ENCODE peak calls at places on chromosome 11, in six cellular contexts. D is WERI-Rb-1, C is nephron progenitor cell, X is upper lobe of left lung, S is GM13977, T is neural progenitor cell. U is an unnamed sample.

GRCh38 chr11:31680770-31681169 is 130.4 kb downstream of the PAX6 start:
- DNase-seq in D (no peak), C (no peak), X (no peak), S (no peak), T (no peak), U (no peak)

GRCh38 chr11:30821438-30821965 is 235.3 kb upstream of the MPPED2 start:
- DNase-seq in D (no peak), C (no peak), X (no peak), S (no peak), T (no peak), U (no peak)

GRCh38 chr11:26623076-26623666 is 51.1 kb upstream of the MUC15 start:
- DNase-seq in D (no peak), C (no peak), X (no peak), S (no peak), T (no peak), U (peak)

GRCh38 chr11:134052988-134053945 is 15.6 kb upstream of the JAM3 start:
- DNase-seq in D (peak), C (no peak), X (no peak), S (no peak), T (no peak), U (no peak)

GRCh38 chr11:72970557-72971118 is 156.4 kb downstream of the ATG16L2 start:
- DNase-seq in D (no peak), C (no peak), X (no peak), S (no peak), T (no peak), U (no peak)

GRCh38 chr11:70029831-70030811 is 48.0 kb upstream of the ANO1 start:
- DNase-seq in D (no peak), C (no peak), X (no peak), S (no peak), T (peak), U (no peak)

GRCh38 chr11:102047305-102047924 is at the start of gene CFAP300:
- DNase-seq in D (peak), C (peak), X (peak), S (peak), T (peak), U (peak)

GRCh38 chr11:74680703-74681531 is 50.3 kb downstream of the CHRDL2 start:
- DNase-seq in D (no peak), C (no peak), X (no peak), S (no peak), T (no peak), U (no peak)

GRCh38 chr11:114229062-114229450 is 67.1 kb upstream of the NNMT start:
- DNase-seq in D (peak), C (no peak), X (no peak), S (no peak), T (no peak), U (no peak)

GRCh38 chr11:131609317-131609716 is 238.9 kb downstream of the NTM start:
- DNase-seq in D (no peak), C (no peak), X (no peak), S (no peak), T (no peak), U (no peak)

GRCh38 chr11:122162095-122162494 is 46.1 kb upstream of the BLID start:
- DNase-seq in D (no peak), C (no peak), X (no peak), S (no peak), T (no peak), U (no peak)

GRCh38 chr11:34680918-34681554 is 60.1 kb downstream of the EHF start:
- DNase-seq in D (no peak), C (no peak), X (no peak), S (no peak), T (no peak), U (no peak)

GRCh38 chr11:29518389-29519174 is 498.2 kb downstream of the KCNA4 start:
- DNase-seq in D (peak), C (no peak), X (no peak), S (no peak), T (peak), U (no peak)
- TF ChIP-seq CTCF in D (peak), C (peak), X (no peak), S (peak), T (peak), U (no peak)

GRCh38 chr11:127610787-127611186 is 610.2 kb upstream of the KIRREL3 start:
- DNase-seq in D (no peak), C (no peak), X (no peak), S (no peak), T (no peak), U (no peak)

GRCh38 chr11:127612602-127613001 is 612.0 kb upstream of the KIRREL3 start:
- DNase-seq in D (no peak), C (no peak), X (no peak), S (no peak), T (no peak), U (no peak)

DNA sequence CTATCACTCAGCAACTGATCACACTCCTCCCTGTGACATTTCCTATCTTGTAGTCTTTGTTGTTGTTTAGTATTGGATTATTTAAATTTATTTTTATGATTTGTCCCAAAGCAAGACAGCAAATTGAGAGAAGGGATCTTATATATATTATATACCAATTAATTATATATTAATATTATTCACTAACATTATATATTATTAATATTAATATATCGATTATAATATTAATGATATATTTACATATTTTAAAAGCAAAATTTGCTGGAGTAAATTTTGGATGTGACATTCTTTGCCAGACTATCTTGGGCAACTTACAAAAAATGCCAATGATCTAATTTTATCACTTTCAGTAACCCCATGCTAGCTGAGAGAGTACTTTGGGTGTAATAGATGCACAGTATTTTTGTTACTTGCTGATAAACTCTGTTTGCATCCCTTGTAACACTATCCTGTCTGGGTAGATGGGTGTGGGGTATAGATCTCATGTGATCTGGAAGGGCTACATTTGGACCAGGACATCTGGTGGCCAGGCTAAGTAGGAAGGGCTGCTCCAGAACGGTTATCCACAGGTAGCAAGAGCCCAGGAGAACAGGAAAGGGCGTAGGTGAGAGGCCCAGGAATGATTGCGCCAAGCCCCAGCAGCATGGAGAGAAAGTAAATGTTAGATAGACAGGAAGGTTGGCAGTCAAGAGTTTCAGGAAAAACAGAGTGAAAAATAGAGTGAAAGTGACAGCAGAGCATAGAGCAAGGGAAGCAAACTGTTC is 608.6 kb upstream of the KIRREL3 start:
- DNase-seq in D (peak), C (no peak), X (no peak), S (no peak), T (peak), U (no peak)
- TF ChIP-seq CTCF in D (peak), C (no peak), X (no peak), S (no peak), T (peak), U (no peak)

GRCh38 chr11:29272019-29272654 is 744.7 kb downstream of the KCNA4 start:
- DNase-seq in D (no peak), C (no peak), X (no peak), S (no peak), T (no peak), U (no peak)
- TF ChIP-seq CTCF in D (peak), C (peak), X (no peak), S (no peak), T (peak), U (no peak)

DNA sequence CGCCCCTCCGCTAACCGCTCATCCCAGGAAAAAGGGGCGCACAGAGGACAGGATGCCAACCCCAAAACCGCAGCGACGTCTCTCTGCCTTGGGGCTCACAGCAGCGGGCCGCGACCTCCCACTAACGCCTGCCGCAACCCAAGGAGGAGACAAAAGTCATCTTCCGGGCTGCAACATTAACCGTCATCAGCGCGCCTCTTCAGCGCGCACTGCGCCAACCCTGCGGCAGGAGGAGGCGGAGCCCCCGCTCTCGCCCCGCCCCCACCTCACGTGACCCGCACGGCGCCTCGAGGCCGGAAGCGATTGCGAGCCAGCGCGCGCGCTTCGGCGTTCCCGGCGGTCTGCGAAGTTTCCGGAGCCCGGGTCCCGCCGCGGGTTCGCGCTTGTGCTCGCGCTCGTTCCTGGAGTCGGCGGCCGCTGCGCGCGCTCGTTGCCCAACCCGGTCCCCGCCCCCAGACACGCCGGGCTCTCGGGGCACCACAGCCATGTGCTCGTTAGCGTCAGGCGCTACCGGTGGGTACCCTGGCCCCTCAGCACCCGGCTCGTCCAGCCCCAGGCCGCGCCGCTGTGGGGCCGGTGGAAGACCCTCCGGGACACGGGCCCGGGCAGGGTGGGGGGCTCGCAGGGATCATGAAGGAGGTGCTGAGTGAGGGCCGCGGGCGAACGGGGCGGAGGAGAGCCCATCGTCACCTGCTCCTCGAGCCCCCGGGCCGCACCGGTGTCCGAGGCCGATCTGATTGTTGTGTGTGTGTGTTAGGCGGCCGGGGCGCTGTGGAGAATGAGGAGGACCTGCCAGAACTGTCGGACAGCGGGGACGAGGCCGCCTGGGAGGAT is at the start of gene PRMT3:
- DNase-seq in D (peak), C (peak), X (peak), S (peak), T (peak), U (peak)
- TF ChIP-seq CTCF in D (no peak), C (peak), X (peak), S (no peak), T (no peak), U (no peak)

GRCh38 chr11:64868904-64869570 is 9.4 kb downstream of the EHD1 start:
- DNase-seq in D (no peak), C (no peak), X (peak), S (no peak), T (no peak), U (peak)

GRCh38 chr11:64870176-64870892 is 8.1 kb downstream of the EHD1 start:
- DNase-seq in D (no peak), C (no peak), X (peak), S (peak), T (peak), U (peak)

GRCh38 chr11:64867748-64868462 is 10.5 kb downstream of the EHD1 start:
- DNase-seq in D (no peak), C (no peak), X (no peak), S (no peak), T (no peak), U (no peak)

GRCh38 chr11:64870893-64871849 is 7.2 kb downstream of the EHD1 start:
- DNase-seq in D (no peak), C (no peak), X (no peak), S (no peak), T (no peak), U (peak)

DNA sequence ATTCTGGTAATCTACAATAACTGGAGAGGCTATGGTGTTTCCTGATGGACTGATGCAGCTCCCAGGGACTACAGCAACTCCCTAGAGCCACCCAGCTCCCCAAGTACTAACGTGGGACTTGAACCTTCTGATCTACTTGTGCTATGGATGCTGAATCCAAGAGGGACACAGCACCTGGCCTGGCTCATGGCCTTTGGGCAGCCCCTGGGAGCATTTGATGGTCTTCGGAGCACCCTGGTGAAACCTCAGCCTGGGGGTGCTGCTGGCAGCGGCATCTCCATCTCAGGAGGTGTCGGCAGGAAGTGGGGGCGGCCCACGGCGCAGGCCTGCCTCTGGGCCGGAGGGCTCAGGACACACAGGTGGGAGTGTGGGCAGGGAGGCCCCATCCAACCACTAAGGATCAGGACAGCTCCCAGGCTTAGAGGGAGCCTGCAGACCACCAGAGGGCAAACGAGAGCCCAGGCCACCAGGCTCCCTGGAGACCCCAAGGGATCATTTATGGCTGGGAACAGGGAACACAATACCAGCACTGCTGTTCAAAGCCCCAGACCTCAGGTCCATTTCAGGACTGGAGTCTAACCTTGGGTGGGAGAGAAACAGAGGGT is 8.7 kb downstream of the EHD1 start:
- DNase-seq in D (no peak), C (peak), X (no peak), S (no peak), T (peak), U (no peak)
- TF ChIP-seq CTCF in D (peak), C (peak), X (peak), S (peak), T (peak), U (peak)

GRCh38 chr11:83285771-83286528 is at the start of gene CCDC90B:
- DNase-seq in D (peak), C (peak), X (peak), S (peak), T (peak), U (peak)
- TF ChIP-seq CTCF in D (peak), C (no peak), X (peak), S (peak), T (peak), U (peak)

GRCh38 chr11:97943493-97943892 is 1077.3 kb upstream of the CNTN5 start:
- DNase-seq in D (peak), C (no peak), X (no peak), S (no peak), T (no peak), U (no peak)
- TF ChIP-seq CTCF in D (no peak), C (no peak), X (no peak), S (no peak), T (peak), U (no peak)

DNA sequence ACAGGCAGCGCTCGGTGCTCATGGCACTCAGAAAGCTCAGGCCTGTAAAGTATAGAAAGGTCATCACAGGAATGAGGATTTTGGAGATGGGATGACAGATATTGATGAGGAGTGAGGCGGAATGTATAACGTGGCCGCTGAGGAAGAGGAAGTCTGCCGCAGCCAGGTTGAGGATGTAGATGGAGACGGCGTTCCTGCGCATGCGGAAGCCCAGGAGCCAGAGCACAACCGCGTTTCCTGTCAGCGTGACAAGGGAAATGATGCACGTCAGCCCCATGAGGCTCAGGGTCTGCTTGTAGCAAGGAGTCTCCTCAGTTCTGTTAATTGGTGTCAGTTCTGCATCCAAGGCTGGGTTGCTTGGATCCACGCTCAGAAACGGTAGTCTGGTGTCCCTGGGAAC is 33.1 kb upstream of the MRGPRX1 start:
- DNase-seq in D (no peak), C (no peak), X (peak), S (no peak), T (no peak), U (no peak)
- TF ChIP-seq CTCF in D (no peak), C (no peak), X (no peak), S (no peak), T (no peak), U (no peak)

GRCh38 chr11:6569706-6570105 is 33.7 kb downstream of the RRP8 start:
- DNase-seq in D (no peak), C (no peak), X (no peak), S (no peak), T (no peak), U (no peak)

GRCh38 chr11:6566704-6567370 is 36.6 kb downstream of the RRP8 start:
- DNase-seq in D (no peak), C (no peak), X (no peak), S (peak), T (no peak), U (no peak)

GRCh38 chr11:6567371-6567745 is 36.1 kb downstream of the RRP8 start:
- DNase-seq in D (no peak), C (no peak), X (no peak), S (peak), T (no peak), U (no peak)

GRCh38 chr11:6565988-6566703 is 37.3 kb downstream of the RRP8 start:
- DNase-seq in D (no peak), C (no peak), X (no peak), S (peak), T (no peak), U (no peak)

GRCh38 chr11:6568191-6568918 is 35.1 kb downstream of the RRP8 start:
- DNase-seq in D (no peak), C (no peak), X (no peak), S (peak), T (peak), U (no peak)
- TF ChIP-seq CTCF in D (peak), C (no peak), X (no peak), S (no peak), T (peak), U (no peak)

U was measured in GM13976.